ENCODE peak calls at places on chromosomes 13 and 19, in nine cellular contexts. T is OCI-LY7; L is HCT116; A is fibroblast of lung; F is lung; Z is ascending aorta; J is CD8-positive, alpha-beta memory T cell; H is suprapubic skin; Q is GM23338. X is an unnamed sample. For H3K4me1 and H3K36me3, the result is how much of the 10 kb centered on the place peaks cover.

GRCh38 chr19:5154799-5155426 is 185.7 kb downstream of the PTPRS start:
- DNase-seq in T (no peak), L (no peak), A (no peak), F (no peak), Z (peak), J (no peak), H (peak), Q (no peak), X (no peak)

GRCh38 chr13:76481738-76482137 is 404.5 kb downstream of the KCTD12 start:
- DNase-seq in T (no peak), L (no peak), A (no peak), F (no peak), Z (no peak), J (no peak), H (no peak), Q (no peak), X (no peak)

GRCh38 chr13:40120781-40121180 is 465.3 kb downstream of the COG6 start:
- DNase-seq in T (no peak), L (no peak), A (peak), F (no peak), Z (no peak), J (no peak), H (no peak), Q (no peak), X (no peak)

GRCh38 chr13:111505175-111505777 is 184.8 kb downstream of the TEX29 start:
- DNase-seq in T (peak), L (peak), A (no peak), F (no peak), Z (no peak), J (no peak), H (peak), Q (peak), X (no peak)

GRCh38 chr13:30866692-30867669 is 39.1 kb upstream of the MEDAG start:
- DNase-seq in T (no peak), L (no peak), A (no peak), F (no peak), Z (peak), J (no peak), H (no peak), Q (no peak), X (no peak)

GRCh38 chr13:106143930-106144709 is 391.3 kb downstream of the EFNB2 start:
- DNase-seq in T (no peak), L (peak), A (no peak), F (no peak), Z (no peak), J (no peak), H (no peak), Q (peak), X (no peak)

GRCh38 chr13:60043262-60043661 is 120.5 kb downstream of the DIAPH3 start:
- DNase-seq in T (no peak), L (no peak), A (peak), F (no peak), Z (no peak), J (no peak), H (no peak), Q (no peak), X (no peak)

GRCh38 chr13:83221813-83222241 is 660.4 kb downstream of the SLITRK1 start:
- DNase-seq in T (no peak), L (no peak), A (peak), F (no peak), Z (no peak), J (no peak), H (no peak), Q (no peak), X (no peak)

GRCh38 chr13:68982961-68983619 is 1124.5 kb upstream of the ATXN8OS start:
- DNase-seq in T (no peak), L (no peak), A (no peak), F (no peak), Z (no peak), J (peak), H (no peak), Q (no peak), X (no peak)

GRCh38 chr19:46603195-46603637 is 2.1 kb downstream of the CALM3 start:
- DNase-seq in T (no peak), L (no peak), A (no peak), F (no peak), Z (peak), J (no peak), H (peak), Q (no peak), X (no peak)

GRCh38 chr19:6765738-6766356 is 1.4 kb downstream of the SH2D3A start:
- DNase-seq in T (peak), L (peak), A (no peak), F (peak), Z (no peak), J (no peak), H (peak), Q (peak), X (peak)

GRCh38 chr13:21698975-21699679 is 28.3 kb downstream of the FGF9 start:
- DNase-seq in T (no peak), L (no peak), A (no peak), F (no peak), Z (no peak), J (no peak), H (no peak), Q (no peak), X (no peak)

GRCh38 chr19:40465025-40465780 is at the start of gene BLVRB:
- DNase-seq in T (peak), L (no peak), A (peak), F (no peak), Z (no peak), J (peak), H (no peak), Q (peak), X (no peak)

GRCh38 chr13:76825415-76825814 is 60.8 kb downstream of the KCTD12 start:
- DNase-seq in T (no peak), L (no peak), A (peak), F (no peak), Z (no peak), J (no peak), H (no peak), Q (no peak), X (no peak)

GRCh38 chr19:10189631-10190425 is 4.9 kb downstream of the DNMT1 start:
- DNase-seq in T (no peak), L (no peak), A (peak), F (no peak), Z (no peak), J (no peak), H (no peak), Q (no peak), X (no peak)

GRCh38 chr13:99002191-99002710 is 24.4 kb upstream of the DOCK9 start:
- DNase-seq in T (no peak), L (no peak), A (no peak), F (no peak), Z (no peak), J (no peak), H (no peak), Q (no peak), X (no peak)

GRCh38 chr13:69556540-69557196 is 551.0 kb upstream of the ATXN8OS start:
- DNase-seq in T (no peak), L (no peak), A (no peak), F (no peak), Z (no peak), J (no peak), H (no peak), Q (no peak), X (no peak)

GRCh38 chr13:94598281-94598680 is 2.3 kb upstream of the TGDS start:
- DNase-seq in T (no peak), L (no peak), A (no peak), F (no peak), Z (no peak), J (no peak), H (no peak), Q (no peak), X (no peak)

GRCh38 chr19:35738021-35738886 is 4.0 kb downstream of the IGFLR1 start:
- DNase-seq in T (no peak), L (no peak), A (no peak), F (no peak), Z (no peak), J (no peak), H (no peak), Q (no peak), X (no peak)

GRCh38 chr19:7505682-7506384 is 10.1 kb upstream of the ZNF358 start:
- DNase-seq in T (peak), L (no peak), A (no peak), F (no peak), Z (no peak), J (no peak), H (no peak), Q (peak), X (no peak)

DNA sequence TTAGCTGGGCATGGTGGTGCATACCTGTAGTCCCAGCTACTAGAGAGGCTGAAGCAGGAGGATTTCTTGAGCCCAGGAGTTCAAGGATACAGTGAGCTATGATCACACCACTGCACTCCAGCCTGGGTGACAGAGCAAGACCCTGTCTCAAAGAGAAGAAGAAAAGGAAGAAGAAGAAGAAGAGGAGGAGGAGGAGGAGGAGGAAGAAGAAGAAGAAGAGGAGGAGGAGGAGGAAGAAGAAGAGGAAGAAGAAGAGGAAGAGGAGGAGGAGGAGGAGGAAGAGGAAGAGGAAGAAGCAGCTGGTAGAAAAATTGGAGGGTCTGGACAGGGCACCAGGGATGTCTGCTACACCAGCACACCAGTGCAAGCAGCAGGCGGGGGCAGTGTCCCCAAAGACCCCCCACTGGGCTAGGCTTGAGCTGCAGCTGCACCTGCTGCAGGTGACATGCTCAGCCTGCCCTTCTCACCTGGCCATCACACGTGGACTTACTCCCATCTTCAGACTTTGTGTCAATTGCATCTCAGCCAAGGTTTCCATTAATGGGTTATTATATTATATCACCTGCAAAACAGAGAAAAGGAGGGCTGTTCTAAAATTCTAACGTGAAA is 180.9 kb upstream of the ZNF507 start:
- DNase-seq in T (no peak), L (no peak), A (no peak), F (no peak), Z (no peak), J (no peak), H (no peak), Q (no peak), X (no peak)
- H3K4me3 ChIP-seq in T (no peak), L (no peak), A (no peak), F (no peak), Z (no peak), J (no peak), H (no peak), Q (no peak), X (no peak)

GRCh38 chr19:16339361-16339725 is 14.7 kb downstream of the KLF2 start:
- DNase-seq in T (no peak), L (no peak), A (no peak), F (no peak), Z (no peak), J (no peak), H (no peak), Q (no peak), X (no peak)

GRCh38 chr19:16336571-16336970 is 11.9 kb downstream of the KLF2 start:
- DNase-seq in T (no peak), L (no peak), A (peak), F (no peak), Z (no peak), J (no peak), H (no peak), Q (no peak), X (no peak)

GRCh38 chr19:16340092-16340491 is 15.5 kb downstream of the KLF2 start:
- DNase-seq in T (no peak), L (no peak), A (no peak), F (no peak), Z (no peak), J (no peak), H (no peak), Q (no peak), X (no peak)

GRCh38 chr19:16338470-16339360 is 14.1 kb downstream of the KLF2 start:
- DNase-seq in T (peak), L (peak), A (peak), F (no peak), Z (peak), J (peak), H (no peak), Q (peak), X (peak)

GRCh38 chr19:16337809-16338469 is 13.3 kb downstream of the KLF2 start:
- DNase-seq in T (no peak), L (no peak), A (no peak), F (no peak), Z (no peak), J (no peak), H (no peak), Q (no peak), X (no peak)
- H3K4me1 ChIP-seq in T (under half), L (under half), A (under half), F (under half), Z (under half), J (half or more), H (under half), Q (under half), X (half or more)

GRCh38 chr19:16235811-16236710 is 38.4 kb downstream of the AP1M1 start:
- DNase-seq in T (no peak), L (no peak), A (no peak), F (no peak), Z (no peak), J (no peak), H (no peak), Q (no peak), X (no peak)

GRCh38 chr19:16233836-16234551 is 36.3 kb downstream of the AP1M1 start:
- DNase-seq in T (no peak), L (no peak), A (no peak), F (no peak), Z (no peak), J (no peak), H (no peak), Q (no peak), X (no peak)

GRCh38 chr19:16233081-16233776 is 35.5 kb downstream of the AP1M1 start:
- DNase-seq in T (no peak), L (no peak), A (no peak), F (no peak), Z (no peak), J (no peak), H (no peak), Q (no peak), X (no peak)

GRCh38 chr19:16232568-16232967 is 34.9 kb downstream of the AP1M1 start:
- DNase-seq in T (no peak), L (no peak), A (no peak), F (no peak), Z (no peak), J (no peak), H (no peak), Q (peak), X (no peak)

DNA sequence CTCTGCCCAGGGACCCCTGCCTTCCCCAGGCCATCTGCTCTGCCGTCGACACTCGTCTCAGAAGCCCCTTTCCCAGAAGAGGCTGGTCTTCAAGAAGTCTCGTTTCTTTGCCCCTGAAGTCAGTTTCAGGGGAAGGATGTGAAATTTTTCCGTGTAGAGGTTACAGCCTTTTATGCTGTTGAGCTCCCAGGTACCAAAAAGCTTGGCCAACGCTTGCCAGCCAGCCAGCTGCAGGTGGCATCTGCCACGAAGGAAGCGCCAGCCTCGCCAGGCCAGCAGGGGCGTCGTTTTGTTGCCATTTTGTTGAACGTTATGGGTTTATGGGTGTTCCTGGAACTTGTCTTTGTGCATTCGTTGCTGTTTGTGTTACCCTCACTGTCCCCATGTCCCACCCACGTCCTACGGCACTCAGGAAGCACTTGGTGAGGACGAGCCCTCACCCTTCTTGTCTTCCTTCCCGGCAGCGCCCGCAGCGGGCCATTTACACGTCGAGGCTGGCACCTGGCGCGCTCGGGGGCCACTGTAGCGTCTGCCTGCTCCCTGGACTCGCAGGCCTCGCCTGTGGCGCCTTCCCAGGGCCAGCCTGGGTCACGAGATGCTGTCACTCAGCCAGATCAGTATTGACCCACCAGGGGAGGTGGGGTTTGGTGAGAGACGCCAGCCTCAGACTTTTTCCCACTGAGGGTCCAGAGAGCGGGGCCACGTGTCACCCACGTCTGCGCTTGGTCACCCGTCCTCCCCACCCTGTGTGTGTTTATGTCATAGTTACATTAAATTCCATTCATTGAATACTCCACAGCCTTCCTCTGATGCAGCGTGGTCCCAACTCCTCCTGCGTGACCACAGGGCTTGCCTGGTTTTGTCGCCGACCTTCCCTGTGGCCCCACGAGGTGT is 37.1 kb downstream of the AP1M1 start:
- DNase-seq in T (no peak), L (no peak), A (no peak), F (no peak), Z (no peak), J (no peak), H (no peak), Q (no peak), X (no peak)
- H3K36me3 ChIP-seq in T (half or more), L (under half), A (under half), F (under half), Z (half or more), J (under half), H (half or more), Q (under half), X (under half)

DNA sequence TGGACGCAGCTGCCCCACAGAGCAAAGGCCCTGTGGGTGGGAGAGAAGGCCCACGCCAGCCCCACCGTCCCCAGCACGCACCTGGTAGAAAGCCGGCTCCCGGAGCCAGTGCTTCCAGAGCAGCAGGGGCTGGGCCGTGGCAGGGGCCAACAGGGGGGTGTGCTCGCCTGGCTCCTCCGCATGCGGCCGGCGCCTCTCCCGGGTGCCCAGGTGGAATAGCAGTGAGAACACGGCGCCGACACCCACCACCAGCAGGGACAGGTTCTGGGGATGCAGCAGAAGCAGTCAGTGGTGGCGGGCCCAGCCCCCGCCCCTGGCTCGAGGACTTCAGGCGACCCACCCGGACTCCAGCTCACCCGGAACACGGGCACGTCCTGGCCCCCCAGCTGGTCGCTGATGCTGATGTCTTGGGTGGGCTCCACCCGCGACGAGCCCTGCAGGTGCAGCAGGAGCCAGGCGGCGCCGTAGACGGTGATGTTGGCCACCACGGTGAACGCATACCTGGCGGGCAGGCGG is 8.9 kb downstream of the TEKTIP1 start:
- DNase-seq in T (no peak), L (no peak), A (no peak), F (no peak), Z (no peak), J (no peak), H (no peak), Q (no peak), X (no peak)
- H3K4me3 ChIP-seq in T (no peak), L (no peak), A (no peak), F (no peak), Z (no peak), J (no peak), H (no peak), Q (no peak), X (no peak)

DNA sequence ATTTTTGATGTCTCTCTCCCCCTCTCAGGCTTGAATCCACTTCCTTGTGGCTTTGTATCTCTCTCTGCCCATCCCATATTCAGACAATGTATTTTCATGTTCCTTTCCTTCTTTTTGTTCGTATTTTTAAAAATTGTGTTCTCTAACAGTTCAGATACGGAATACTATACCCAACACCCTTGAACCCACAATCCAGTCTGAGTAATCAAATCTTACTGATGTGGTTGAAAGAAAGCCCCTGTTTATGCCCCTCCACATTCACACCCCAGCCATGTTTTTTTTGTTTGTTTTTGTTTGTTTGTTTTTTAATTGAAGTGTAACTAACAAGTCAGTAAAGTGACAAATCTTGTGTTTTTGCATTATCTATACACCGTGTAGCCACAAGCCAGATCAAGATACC is 1.4 kb downstream of the SPIB start:
- DNase-seq in T (no peak), L (no peak), A (no peak), F (no peak), Z (no peak), J (no peak), H (no peak), Q (no peak), X (no peak)
- H3K4me1 ChIP-seq in T (half or more), L (under half), A (under half), F (under half), Z (under half), J (under half), H (under half), Q (under half), X (under half)

GRCh38 chr13:110177790-110178189 is 129.2 kb downstream of the COL4A1 start:
- DNase-seq in T (no peak), L (no peak), A (no peak), F (no peak), Z (no peak), J (no peak), H (no peak), Q (no peak), X (no peak)
- H3K36me3 ChIP-seq in T (under half), L (under half), A (under half), F (under half), Z (half or more), J (under half), H (half or more), Q (under half), X (under half)

DNA sequence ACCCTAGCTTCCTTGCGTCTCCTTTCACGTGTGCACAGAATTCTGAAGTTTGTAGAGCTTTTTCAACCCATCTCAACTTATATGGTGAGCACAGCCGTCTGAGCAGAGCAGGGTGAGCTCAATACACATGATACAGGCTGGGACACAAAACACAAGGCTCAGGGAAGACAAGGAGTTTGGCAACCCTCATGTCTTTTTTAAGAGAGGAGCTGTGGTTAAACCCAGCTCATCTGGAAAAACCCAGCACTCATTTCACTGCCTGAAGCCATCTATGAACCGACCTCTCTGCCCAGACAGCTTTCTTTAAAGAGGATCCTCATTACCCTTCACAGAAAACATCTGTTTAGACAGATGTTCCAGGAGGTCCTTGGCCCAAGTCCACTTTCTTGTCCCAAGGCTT is 170.0 kb upstream of the TSHZ3 start:
- DNase-seq in T (no peak), L (no peak), A (peak), F (no peak), Z (no peak), J (no peak), H (no peak), Q (no peak), X (no peak)
- H3K4me3 ChIP-seq in T (no peak), L (no peak), A (no peak), F (no peak), Z (no peak), J (no peak), H (no peak), Q (no peak), X (no peak)

X was measured in CD8-positive, alpha-beta T cell.